ENCODE peak calls at places on chromosomes 13 and 19, in ten cellular contexts. K, B, S, Y, L, U, Z, H, O and A are unnamed samples.

GRCh38 chr19:45187421-45188100 is 9.0 kb downstream of the BLOC1S3 start:
- DNase-seq in K (no peak), B (no peak), S (peak; percentile 93), Y (peak; percentile 67), L (no peak), U (peak; percentile 15), Z (no peak), H (no peak), O (peak; percentile 35), A (no peak)

GRCh38 chr13:113816248-113816924 is 47.5 kb downstream of the GAS6 start:
- DNase-seq in K (no peak), B (no peak), S (no peak), Y (no peak), L (no peak), U (no peak), Z (no peak), H (no peak), O (no peak), A (no peak)

GRCh38 chr19:42512130-42512636 is 16.1 kb downstream of the CEACAM1 start:
- DNase-seq in K (no peak), B (no peak), S (no peak), Y (no peak), L (no peak), U (no peak), Z (no peak), H (no peak), O (no peak), A (no peak)

GRCh38 chr13:44703371-44703770 is 127.2 kb upstream of the TSC22D1 start:
- DNase-seq in K (no peak), B (no peak), S (no peak), Y (no peak), L (no peak), U (no peak), Z (no peak), H (no peak), O (peak; percentile 58), A (no peak)

GRCh38 chr19:29596885-29597525 is 9.1 kb upstream of the POP4 start:
- DNase-seq in K (no peak), B (no peak), S (peak; percentile 56), Y (no peak), L (no peak), U (peak; percentile 21), Z (no peak), H (no peak), O (peak; percentile 34), A (no peak)

GRCh38 chr19:52566588-52566987 is 3.5 kb upstream of the ZNF701 start:
- DNase-seq in K (no peak), B (no peak), S (no peak), Y (no peak), L (peak; percentile 17), U (no peak), Z (no peak), H (no peak), O (peak; percentile 90), A (no peak)

GRCh38 chr19:10403137-10404021 is at the start of gene CDC37:
- DNase-seq in K (peak; percentile 95), B (peak; percentile 97), S (peak; percentile 98), Y (peak; percentile 98), L (peak; percentile 72), U (peak; percentile 98), Z (peak; percentile 99), H (peak; percentile 98), O (peak; percentile 97), A (peak; percentile 77)

GRCh38 chr19:35066691-35067563 is 25.4 kb downstream of the HPN start:
- DNase-seq in K (peak; percentile 76), B (peak; percentile 82), S (peak; percentile 98), Y (peak; percentile 90), L (peak; percentile 50), U (peak; percentile 89), Z (peak; percentile 89), H (peak; percentile 91), O (peak; percentile 81), A (peak; percentile 13)

GRCh38 chr13:53240316-53240715 is 211.7 kb downstream of the OLFM4 start:
- DNase-seq in K (no peak), B (no peak), S (no peak), Y (no peak), L (no peak), U (no peak), Z (no peak), H (no peak), O (no peak), A (no peak)

GRCh38 chr13:44051923-44052322 is 172.2 kb downstream of the LACC1 start:
- DNase-seq in K (no peak), B (no peak), S (no peak), Y (no peak), L (no peak), U (peak; percentile 12), Z (no peak), H (no peak), O (no peak), A (no peak)

GRCh38 chr19:58196911-58197616 is 14.2 kb downstream of the ZNF274 start:
- DNase-seq in K (no peak), B (no peak), S (peak; percentile 12), Y (no peak), L (no peak), U (peak; percentile 28), Z (no peak), H (no peak), O (peak; percentile 40), A (no peak)

GRCh38 chr13:35770756-35771291 is 294.3 kb upstream of the MAB21L1 start:
- DNase-seq in K (no peak), B (no peak), S (no peak), Y (no peak), L (no peak), U (no peak), Z (no peak), H (no peak), O (no peak), A (no peak)

GRCh38 chr13:35769812-35770211 is 293.3 kb upstream of the MAB21L1 start:
- DNase-seq in K (no peak), B (no peak), S (no peak), Y (no peak), L (no peak), U (no peak), Z (no peak), H (no peak), O (no peak), A (no peak)

GRCh38 chr13:35768551-35768950 is 292.1 kb upstream of the MAB21L1 start:
- DNase-seq in K (no peak), B (no peak), S (no peak), Y (no peak), L (no peak), U (no peak), Z (no peak), H (no peak), O (no peak), A (peak; percentile 51)

GRCh38 chr13:35768126-35768525 is 291.6 kb upstream of the MAB21L1 start:
- DNase-seq in K (no peak), B (no peak), S (no peak), Y (no peak), L (no peak), U (no peak), Z (no peak), H (no peak), O (no peak), A (no peak)

DNA sequence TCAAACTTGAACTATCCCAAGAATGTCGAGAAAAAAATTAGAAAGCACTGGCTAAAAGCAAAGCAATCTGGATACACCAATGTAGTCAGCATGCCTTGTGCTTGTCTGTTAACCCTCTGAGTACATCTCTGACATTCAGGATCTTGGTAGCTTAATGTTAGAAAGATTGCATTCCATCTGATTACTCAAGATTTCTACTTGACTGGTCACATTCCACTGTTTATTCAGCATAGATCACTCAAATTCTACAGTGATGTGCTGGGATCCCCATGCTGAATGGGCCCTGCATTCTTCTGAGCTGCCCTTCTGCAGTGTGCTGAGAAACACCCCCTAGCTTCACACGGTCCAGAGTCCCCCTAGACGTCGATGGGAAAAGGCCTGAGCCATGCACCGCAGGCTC is 295.4 kb upstream of the MAB21L1 start:
- DNase-seq in K (no peak), B (no peak), S (peak; percentile 67), Y (no peak), L (no peak), U (peak; percentile 45), Z (no peak), H (no peak), O (peak; percentile 84), A (peak; percentile 91)
- TF ChIP-seq CTCF in K (no peak), B (no peak), S (no peak), Y (no peak), L (no peak), U (no peak), Z (no peak), H (no peak), O (no peak), A (peak; percentile 20)

DNA sequence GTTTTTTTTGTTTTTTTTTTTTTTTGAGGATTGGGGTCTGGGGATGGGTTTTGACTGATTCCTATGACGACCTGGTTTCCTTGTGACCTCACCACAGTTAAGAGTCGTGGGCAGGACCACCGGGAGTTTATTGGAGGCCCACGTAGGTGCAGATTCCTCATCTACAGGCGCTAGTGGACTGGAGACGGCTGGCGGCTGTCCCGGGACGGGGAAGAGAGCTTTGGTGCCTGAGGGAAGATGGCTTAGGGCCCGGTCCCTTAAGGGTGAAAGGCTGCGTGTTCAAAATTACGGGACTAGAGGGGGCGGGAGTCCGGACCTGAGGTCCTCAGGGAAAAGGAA is 679 bp upstream of the TEAD2 start:
- DNase-seq in K (no peak), B (peak; percentile 59), S (no peak), Y (peak; percentile 48), L (no peak), U (peak; percentile 62), Z (no peak), H (peak; percentile 59), O (no peak), A (no peak)
- H3K4me3 ChIP-seq in K (no peak overlapping the region), B (peak overlapping the region; percentile 85), S (peak overlapping the region; percentile 99), Y (peak overlapping the region; percentile 64), L (peak overlapping the region; percentile 70), U (peak overlapping the region; percentile 29), Z (no peak overlapping the region), H (no peak overlapping the region), O (peak overlapping the region; percentile 75), A (peak overlapping the region; percentile 88)

DNA sequence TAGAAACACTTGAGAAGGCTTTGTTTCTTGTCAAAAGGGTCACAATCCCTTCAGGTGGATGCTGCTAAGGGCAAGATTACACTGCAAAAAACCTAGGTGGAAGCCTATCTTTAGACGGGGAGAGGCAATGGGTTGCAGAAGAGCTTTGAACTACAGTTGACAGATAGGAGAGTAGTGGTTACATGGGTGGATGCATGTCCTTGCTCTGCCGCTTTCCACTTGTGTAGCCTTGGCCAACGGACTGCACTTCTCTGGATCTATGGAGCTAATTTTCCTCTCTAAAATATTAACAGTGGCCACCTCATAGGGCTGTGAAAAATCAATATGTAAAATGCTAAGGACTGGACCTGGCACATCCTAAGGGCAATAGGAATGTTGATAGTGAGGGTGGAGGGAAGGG is 985 bp downstream of the BCKDHA start:
- DNase-seq in K (no peak), B (no peak), S (no peak), Y (no peak), L (no peak), U (no peak), Z (no peak), H (no peak), O (no peak), A (no peak)
- TF ChIP-seq CTCF in K (no peak), B (no peak), S (no peak), Y (no peak), L (no peak), U (no peak), Z (no peak), H (no peak), O (no peak), A (no peak)

DNA sequence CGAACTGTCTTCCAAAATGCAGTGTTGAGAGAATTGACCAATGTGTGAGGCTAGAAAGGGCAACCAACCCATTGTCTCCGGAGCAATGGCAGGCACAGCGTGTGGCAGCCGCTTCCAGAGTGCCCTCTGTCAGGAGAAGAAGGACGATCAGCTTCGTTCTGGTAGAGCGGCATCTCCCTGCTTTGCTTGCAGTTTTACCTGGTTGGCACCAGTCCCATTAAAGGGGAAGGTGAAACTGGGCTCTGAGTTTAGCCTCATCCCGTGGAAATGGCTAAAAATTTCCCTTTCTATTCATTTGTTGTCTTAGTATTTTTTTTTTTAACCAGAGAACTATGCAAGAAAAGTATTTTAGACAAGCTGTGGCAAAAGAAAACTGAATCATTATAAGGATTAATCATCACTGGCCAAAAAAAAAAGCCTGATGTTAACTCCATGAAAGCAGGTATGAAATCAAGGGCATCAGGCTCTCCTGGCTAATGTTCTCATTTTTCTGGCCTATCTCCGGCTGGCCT is 81.5 kb upstream of the SLC7A1 start:
- DNase-seq in K (no peak), B (no peak), S (no peak), Y (no peak), L (peak; percentile 71), U (no peak), Z (peak; percentile 54), H (peak; percentile 47), O (peak; percentile 90), A (no peak)
- H3K4me3 ChIP-seq in K (no peak overlapping the region), B (no peak overlapping the region), S (no peak overlapping the region), Y (no peak overlapping the region), L (peak overlapping the region; percentile 73), U (no peak overlapping the region), Z (no peak overlapping the region), H (no peak overlapping the region), O (peak overlapping the region; percentile 37), A (no peak overlapping the region)